ENCODE peak calls at places on chromosomes 1 and 21, in four cellular contexts. L, H, C and X are unnamed samples.
A peak's percentile ranks its signal among the peaks of the same experiment; 100 is the strongest.

GRCh38 chr1:181647314-181648035 is 164.2 kb downstream of the CACNA1E start:
- DNase-seq in C (no peak), L (peak; percentile 46), H (no peak), X (no peak)

GRCh38 chr1:6956488-6957159 is 171.4 kb downstream of the CAMTA1 start:
- DNase-seq in C (no peak), L (peak; percentile 19), H (no peak), X (no peak)

GRCh38 chr1:96365076-96365475 is 356.5 kb upstream of the PTBP2 start:
- DNase-seq in H (peak; percentile 41), C (no peak), L (no peak), X (no peak)

GRCh38 chr1:165288301-165289120 is 68.0 kb downstream of the LMX1A start:
- DNase-seq in C (no peak), H (no peak), L (peak; percentile 79), X (no peak)

GRCh38 chr1:1616838-1617237 is 1.5 kb downstream of the MIB2 start:
- DNase-seq in L (no peak), H (no peak), C (no peak), X (no peak)

GRCh38 chr1:36411674-36412648 is 14.3 kb upstream of the LSM10 start:
- DNase-seq in H (peak; percentile 29), L (peak; percentile 32), C (no peak), X (no peak)

GRCh38 chr1:218991089-218991488 is 182.6 kb upstream of the LYPLAL1 start:
- DNase-seq in L (no peak), C (no peak), H (no peak), X (no peak)

GRCh38 chr21:15062566-15062965 is 2.2 kb downstream of the NRIP1 start:
- DNase-seq in C (no peak), H (no peak), L (peak; percentile 63), X (no peak)

GRCh38 chr1:44664730-44665370 is 9.4 kb downstream of the TMEM53 start:
- DNase-seq in L (no peak), H (no peak), C (no peak), X (no peak)

GRCh38 chr1:151711044-151711800 is 5.4 kb downstream of the CELF3 start:
- DNase-seq in C (no peak), L (no peak), H (no peak), X (no peak)

GRCh38 chr1:229068266-229069043 is 202.5 kb upstream of the RAB4A start:
- DNase-seq in C (no peak), H (no peak), L (no peak), X (no peak)

GRCh38 chr1:3697810-3698209 is 45.5 kb downstream of the TP73 start:
- DNase-seq in L (no peak), H (no peak), C (no peak), X (peak; percentile 36)

GRCh38 chr1:152515454-152515823 is 1.2 kb downstream of the CRCT1 start:
- DNase-seq in L (no peak), H (peak; percentile 4), C (no peak), X (no peak)

GRCh38 chr1:75559141-75559540 is 51.8 kb downstream of the SLC44A5 start:
- DNase-seq in C (no peak), L (no peak), H (no peak), X (no peak)

GRCh38 chr1:206933333-206933945 is 11.7 kb upstream of the FCMR start:
- DNase-seq in C (peak; percentile 66), L (peak; percentile 65), H (no peak), X (no peak)

GRCh38 chr1:180974236-180974635 is 48.4 kb downstream of the STX6 start:
- DNase-seq in C (no peak), L (peak; percentile 2), H (no peak), X (no peak)

GRCh38 chr1:8197493-8198282 is 120.2 kb upstream of the SLC45A1 start:
- DNase-seq in C (no peak), H (peak; percentile 97), L (peak; percentile 96), X (peak; percentile 93)
- H3K4me2 ChIP-seq in C (no peak overlapping the region), H (peak overlapping the region; percentile 15), L (peak overlapping the region; percentile 13), X (peak overlapping the region; percentile 35)

GRCh38 chr1:236021424-236022135 is 43.3 kb downstream of the NID1 start:
- DNase-seq in H (peak; percentile 54), C (no peak), L (no peak), X (no peak)
- H3K27ac ChIP-seq in H (peak overlapping the region; percentile 54), C (no peak overlapping the region), L (no peak overlapping the region), X (no peak overlapping the region)

DNA sequence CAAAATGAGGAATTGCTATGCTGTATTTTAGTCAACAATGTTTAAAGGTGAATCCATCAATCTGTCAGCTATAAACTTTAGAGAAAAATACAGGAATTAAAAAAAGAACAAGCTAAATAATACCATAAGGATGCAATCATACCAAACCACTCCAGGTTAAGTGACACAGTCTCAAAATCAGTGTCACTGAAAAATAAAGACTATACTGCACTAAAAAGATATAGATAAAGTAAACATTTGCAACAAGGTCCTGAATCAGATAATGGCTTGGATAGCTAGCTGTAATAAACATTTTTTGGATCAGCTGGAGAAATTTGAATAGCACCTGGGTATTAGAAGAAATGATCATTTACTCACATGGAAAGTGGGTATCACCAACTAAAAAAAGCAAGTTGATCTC is 7.8 kb downstream of the GPBP1L1 start:
- DNase-seq in C (no peak), L (no peak), H (no peak), X (no peak)
- H3K4me2 ChIP-seq in C (peak overlapping the region; percentile 18), L (no peak overlapping the region), H (no peak overlapping the region), X (no peak overlapping the region)

DNA sequence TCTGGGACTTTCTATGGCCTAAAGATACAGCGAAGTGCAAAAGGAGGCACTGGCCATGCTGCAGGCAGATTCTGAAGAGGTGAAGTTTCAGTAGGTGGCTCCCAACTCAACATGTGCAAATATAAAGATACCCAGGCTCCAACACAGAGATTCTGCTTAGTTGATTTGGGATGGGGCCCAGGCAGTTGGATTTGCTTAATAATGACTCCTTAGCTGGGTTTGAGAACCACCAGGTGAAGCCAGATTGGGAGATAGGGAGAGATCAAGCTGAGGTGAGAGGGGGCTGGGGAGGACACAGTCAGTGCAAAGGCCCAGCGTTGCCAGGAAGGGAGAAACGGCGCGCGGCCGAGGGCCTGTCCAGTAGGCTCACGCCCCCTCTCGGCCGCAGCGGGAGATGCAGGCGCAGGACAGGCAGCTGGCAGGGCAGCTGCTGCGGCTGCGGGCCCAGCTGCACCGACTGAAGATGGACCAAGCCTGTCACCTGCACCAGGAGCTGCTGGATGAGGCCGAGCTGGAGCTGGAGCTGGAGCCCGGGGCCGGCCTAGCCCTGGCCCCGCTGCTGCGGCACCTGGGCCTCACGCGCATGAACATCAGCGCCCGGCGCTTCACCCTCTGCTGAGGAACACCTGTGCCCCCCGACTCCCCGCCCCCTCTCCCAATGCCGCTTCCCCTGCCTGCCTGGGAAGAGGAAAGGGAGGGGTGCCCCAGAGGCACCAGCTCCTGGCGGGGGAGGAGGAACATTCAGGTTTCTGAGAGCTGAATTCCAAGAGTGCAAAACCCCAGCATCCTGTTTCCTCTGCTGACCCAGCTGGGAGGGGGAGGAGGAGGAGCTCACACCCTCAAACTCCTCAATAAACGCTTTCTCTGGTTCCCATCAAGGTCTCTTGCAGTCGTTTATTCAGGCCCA is 1.2 kb downstream of the FAM167B start:
- DNase-seq in L (peak; percentile 69), C (peak; percentile 89), H (peak; percentile 52), X (no peak)
- H3K27ac ChIP-seq in L (no peak overlapping the region), C (peak overlapping the region; percentile 99), H (no peak overlapping the region), X (no peak overlapping the region)

GRCh38 chr1:40435876-40436275 is 14.4 kb upstream of the ZFP69B start:
- DNase-seq in L (no peak), H (peak; percentile 43), C (no peak), X (no peak)

GRCh38 chr1:40432644-40433385 is 17.5 kb upstream of the ZFP69B start:
- DNase-seq in C (no peak), H (no peak), L (no peak), X (no peak)

GRCh38 chr1:40435471-40435870 is 14.8 kb upstream of the ZFP69B start:
- DNase-seq in H (peak; percentile 61), L (no peak), C (no peak), X (no peak)

DNA sequence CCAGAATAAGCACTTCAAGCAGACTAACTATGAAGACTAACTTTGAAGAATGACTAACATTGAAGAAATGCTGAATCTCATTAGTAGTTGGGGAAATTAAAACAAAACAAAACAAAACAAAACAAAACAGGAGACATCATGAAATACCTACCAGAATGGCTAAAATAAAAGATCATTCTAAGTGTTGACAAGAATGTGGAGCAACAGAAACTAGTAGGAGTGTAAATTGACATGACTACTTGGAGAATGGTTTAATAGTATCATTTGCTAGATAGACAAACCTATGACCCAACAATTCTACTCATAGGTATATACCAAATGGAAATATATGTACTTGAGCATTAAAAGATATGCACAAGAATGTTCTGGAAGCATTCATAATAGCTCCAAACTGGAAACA is 18.9 kb upstream of the ZFP69B start:
- DNase-seq in C (no peak), L (no peak), H (no peak), X (no peak)
- H3K4me2 ChIP-seq in C (no peak overlapping the region), L (no peak overlapping the region), H (no peak overlapping the region), X (no peak overlapping the region)

GRCh38 chr1:231019711-231020110 is 20.3 kb downstream of the FAM89A start:
- DNase-seq in L (no peak), C (no peak), H (no peak), X (no peak)
- H3K27ac ChIP-seq in L (no peak overlapping the region), C (no peak overlapping the region), H (no peak overlapping the region), X (no peak overlapping the region)

GRCh38 chr1:200889571-200889970 is 5.1 kb upstream of the INAVA start:
- DNase-seq in L (peak; percentile 50), H (no peak), C (no peak), X (no peak)

GRCh38 chr1:200887772-200888348 is 6.8 kb upstream of the INAVA start:
- DNase-seq in L (no peak), H (no peak), C (no peak), X (no peak)

GRCh38 chr1:200887036-200887435 is 7.7 kb upstream of the INAVA start:
- DNase-seq in L (no peak), C (no peak), H (no peak), X (no peak)

GRCh38 chr1:200890027-200890426 is 4.7 kb upstream of the INAVA start:
- DNase-seq in L (no peak), C (no peak), H (no peak), X (no peak)

DNA sequence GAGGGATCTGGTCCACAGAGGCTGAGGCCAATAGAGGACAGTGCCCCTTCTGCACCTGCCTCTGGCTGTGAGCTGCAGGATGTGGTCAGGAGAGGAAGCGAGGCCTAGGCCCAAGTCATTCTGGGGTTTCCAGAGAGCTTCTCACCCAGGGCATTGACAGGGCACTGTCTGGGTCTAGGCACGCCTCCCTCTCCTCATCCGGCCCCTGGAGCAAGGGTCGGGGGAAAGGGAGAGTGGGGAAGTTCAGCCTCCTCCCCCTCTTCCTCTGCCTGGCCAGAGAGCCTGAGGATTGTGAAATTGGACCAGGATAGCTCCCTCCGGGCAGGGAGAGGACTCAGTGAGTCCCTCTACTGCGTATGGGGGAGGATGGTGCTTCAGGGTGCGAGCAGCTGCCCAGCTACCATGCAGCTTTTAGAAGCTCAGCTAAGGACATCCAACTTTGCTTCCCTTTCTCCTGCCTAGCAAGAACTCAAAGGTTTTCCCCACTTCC is 6.3 kb upstream of the INAVA start:
- DNase-seq in L (peak; percentile 53), C (peak; percentile 43), H (no peak), X (no peak)
- H3K4me2 ChIP-seq in L (no peak overlapping the region), C (no peak overlapping the region), H (no peak overlapping the region), X (peak overlapping the region; percentile 40)

GRCh38 chr1:209746469-209747269 is 9.2 kb upstream of the TRAF3IP3 start:
- DNase-seq in L (peak; percentile 57), H (no peak), C (no peak), X (no peak)

GRCh38 chr1:209751627-209752231 is 4.1 kb upstream of the TRAF3IP3 start:
- DNase-seq in C (no peak), L (no peak), H (no peak), X (no peak)

GRCh38 chr1:209748620-209749019 is 7.2 kb upstream of the TRAF3IP3 start:
- DNase-seq in H (no peak), L (no peak), C (no peak), X (no peak)

GRCh38 chr1:209749660-209750059 is 6.2 kb upstream of the TRAF3IP3 start:
- DNase-seq in L (no peak), H (no peak), C (no peak), X (no peak)

GRCh38 chr1:209747580-209748262 is 8.1 kb upstream of the TRAF3IP3 start:
- DNase-seq in C (peak; percentile 53), H (peak; percentile 89), L (peak; percentile 99), X (peak; percentile 95)
- H3K27ac ChIP-seq in C (no peak overlapping the region), H (no peak overlapping the region), L (peak overlapping the region; percentile 6), X (no peak overlapping the region)